ENCODE peak calls at places on chromosomes 4 and X, in nine cellular contexts. I is omental fat pad; M is activated gamma-delta T cell treated with Interleukin-2 at 50 U/mL for 16 hours; D is heart right ventricle; G is KG1; E is activated naive CD8-positive, alpha-beta T cell treated with anti-CD3 and anti-CD28 coated beads, Interleukin-2, amount 50 U/mL, for 24 hours; O is COLO829; J is AG10803; H is T-cell. V is an unnamed sample.

GRCh38 chrX:110000854-110001701 is 1.8 kb upstream of the TMEM164 start:
- DNase-seq in D (no peak), H (no peak), E (no peak), M (no peak), O (no peak), G (no peak), I (no peak), J (no peak), V (no peak)

GRCh38 chr4:147778942-147779341 is 47.1 kb downstream of the ARHGAP10 start:
- DNase-seq in I (no peak), G (no peak), H (no peak), M (no peak), D (no peak), J (no peak), O (no peak), E (no peak), V (no peak)

GRCh38 chr4:73870260-73870659 is 1.1 kb downstream of the CXCL1 start:
- DNase-seq in O (no peak), G (no peak), M (no peak), I (no peak), H (no peak), J (no peak), D (no peak), E (no peak), V (no peak)

GRCh38 chr4:52780206-52780605 is 29.0 kb upstream of the ERVMER34-1 start:
- DNase-seq in I (no peak), M (no peak), E (no peak), D (peak; percentile 41), J (peak; percentile 71), G (no peak), O (no peak), H (no peak), V (no peak)

GRCh38 chr4:184825394-184826314 is at the start of gene ACSL1:
- DNase-seq in J (peak; percentile 62), D (peak; percentile 81), H (peak; percentile 63), G (no peak), I (peak; percentile 54), M (peak; percentile 73), E (peak; percentile 75), O (peak; percentile 88), V (peak; percentile 66)

GRCh38 chr4:17680985-17681920 is 66.8 kb downstream of the MED28 start:
- DNase-seq in G (no peak), H (no peak), M (no peak), J (no peak), E (no peak), D (no peak), O (no peak), I (no peak), V (no peak)

GRCh38 chr4:48944659-48945290 is 38.2 kb upstream of the OCIAD2 start:
- DNase-seq in H (no peak), J (no peak), G (no peak), M (peak; percentile 12), O (no peak), E (peak; percentile 55), I (no peak), D (no peak), V (no peak)

GRCh38 chrX:80021611-80022010 is 7.1 kb downstream of the TBX22 start:
- DNase-seq in E (no peak), G (no peak), O (no peak), H (no peak), M (no peak), D (no peak), I (no peak), J (no peak), V (no peak)

GRCh38 chr4:82715731-82716617 is 82.6 kb downstream of the SCD5 start:
- DNase-seq in O (no peak), G (no peak), E (no peak), M (no peak), H (no peak), D (no peak), J (peak; percentile 79), I (no peak), V (no peak)

GRCh38 chr4:35709080-35709479 is 535.2 kb downstream of the ARAP2 start:
- DNase-seq in I (no peak), E (no peak), J (no peak), O (no peak), G (no peak), M (no peak), D (no peak), H (no peak), V (no peak)

GRCh38 chrX:55715847-55716246 is 1.7 kb upstream of the RRAGB start:
- DNase-seq in J (no peak), I (no peak), D (no peak), M (no peak), E (no peak), G (no peak), O (no peak), H (no peak), V (no peak)

GRCh38 chr4:4405358-4405962 is 18.6 kb downstream of the NSG1 start:
- DNase-seq in M (no peak), D (no peak), I (no peak), E (no peak), G (no peak), O (no peak), J (no peak), H (no peak), V (no peak)

GRCh38 chrX:31545726-31546125 is 473.9 kb upstream of the FTHL17 start:
- DNase-seq in E (no peak), D (no peak), I (no peak), J (no peak), G (no peak), O (no peak), H (no peak), M (no peak), V (no peak)

GRCh38 chrX:131704136-131704695 is 160.3 kb downstream of the OR13H1 start:
- DNase-seq in M (peak; percentile 89), J (peak; percentile 5), D (peak; percentile 4), E (no peak), I (peak; percentile 99), H (no peak), G (no peak), O (peak; percentile 50), V (no peak)

GRCh38 chr4:154277164-154277563 is 214.4 kb downstream of the DCHS2 start:
- DNase-seq in J (no peak), E (no peak), D (no peak), M (no peak), O (no peak), I (no peak), H (no peak), G (no peak), V (no peak)

GRCh38 chr4:163166041-163166579 is 580 bp downstream of the NAF1 start:
- DNase-seq in E (peak; percentile 47), I (peak; percentile 36), H (peak; percentile 40), J (peak; percentile 32), G (no peak), M (peak; percentile 35), D (peak; percentile 26), O (peak; percentile 36), V (peak; percentile 10)

GRCh38 chr4:38237139-38237538 is 276.9 kb downstream of the PTTG2 start:
- DNase-seq in I (no peak), J (peak; percentile 87), G (no peak), E (no peak), H (no peak), M (no peak), D (no peak), O (no peak), V (no peak)

GRCh38 chr4:127212701-127213100 is 420.1 kb upstream of the INTU start:
- DNase-seq in J (no peak), I (no peak), M (no peak), D (no peak), O (no peak), E (no peak), H (no peak), G (no peak), V (no peak)

GRCh38 chr4:1246111-1246881 is 2.6 kb downstream of the CTBP1 start:
- DNase-seq in J (no peak), O (no peak), E (peak; percentile 28), G (no peak), M (no peak), H (no peak), I (no peak), D (no peak), V (no peak)

GRCh38 chr4:140952709-140953108 is 180.6 kb downstream of the RNF150 start:
- DNase-seq in H (no peak), O (no peak), M (no peak), I (no peak), D (no peak), G (no peak), E (no peak), J (peak; percentile 34), V (no peak)

GRCh38 chr4:117474987-117475386 is 389.6 kb upstream of the TRAM1L1 start:
- DNase-seq in O (no peak), G (no peak), E (no peak), J (no peak), H (no peak), I (no peak), D (no peak), M (no peak), V (no peak)

GRCh38 chr4:74376888-74377483 is 12.0 kb downstream of the EREG start:
- DNase-seq in E (no peak), G (no peak), H (no peak), I (no peak), O (peak; percentile 76), D (no peak), J (peak; percentile 69), M (no peak), V (no peak)

GRCh38 chr4:6208416-6208815 is 8.1 kb upstream of the JAKMIP1 start:
- DNase-seq in G (no peak), I (no peak), O (no peak), D (no peak), H (no peak), M (no peak), E (no peak), J (no peak), V (no peak)

GRCh38 chr4:181848357-181848756 is 394.8 kb upstream of the TENM3 start:
- DNase-seq in E (no peak), J (no peak), I (no peak), O (no peak), D (no peak), M (no peak), G (no peak), H (no peak), V (no peak)

GRCh38 chrX:112968351-112969133 is 127.9 kb upstream of the AMOT start:
- DNase-seq in M (no peak), D (no peak), J (peak; percentile 9), H (no peak), I (no peak), G (no peak), O (no peak), E (no peak), V (no peak)

GRCh38 chr4:114263233-114263632 is 283.8 kb upstream of the ARSJ start:
- DNase-seq in I (no peak), M (no peak), H (no peak), D (no peak), E (no peak), J (peak; percentile 48), G (no peak), O (no peak), V (no peak)

GRCh38 chrX:69179380-69179911 is 14.2 kb upstream of the PJA1 start:
- DNase-seq in D (no peak), H (no peak), M (no peak), E (no peak), I (no peak), J (peak; percentile 3), O (no peak), G (no peak), V (no peak)

GRCh38 chr4:179728305-179728704 is 2286.1 kb upstream of the AGA start:
- DNase-seq in G (no peak), O (no peak), J (no peak), I (no peak), M (no peak), H (no peak), D (no peak), E (no peak), V (no peak)

GRCh38 chr4:81571105-81571504 is 99.4 kb upstream of the RASGEF1B start:
- DNase-seq in H (no peak), E (no peak), J (no peak), G (no peak), D (no peak), I (no peak), M (no peak), O (no peak), V (no peak)

GRCh38 chrX:71621644-71622346 is 3.5 kb upstream of the CXCR3 start:
- DNase-seq in O (no peak), M (no peak), J (peak; percentile 39), E (no peak), I (no peak), H (no peak), D (peak; percentile 6), G (no peak), V (no peak)

GRCh38 chr4:107449611-107450369 is 270.2 kb downstream of the PAPSS1 start:
- DNase-seq in O (no peak), M (no peak), E (no peak), G (no peak), D (no peak), J (peak; percentile 9), H (no peak), I (no peak), V (no peak)